ENCODE peak calls at places on chromosomes 12 and 14, in four cellular contexts. One of them, this sample, is unnamed. For H3K4me1, the result is how much of the 10 kb centered on the place peaks cover.

GRCh38 chr14:53187921-53188463 is 34.9 kb upstream of the DDHD1 start:
- DNase-seq in IMR-90: no peak
- DNase-seq in H1: no peak
- DNase-seq in mesendoderm: no peak
- DNase-seq in this sample: no peak

GRCh38 chr14:77053046-77053841 is 24.7 kb upstream of the IRF2BPL start:
- DNase-seq in IMR-90: peak
- DNase-seq in H1: peak
- DNase-seq in mesendoderm: peak
- DNase-seq in this sample: peak

GRCh38 chr12:31749024-31749704 is 20.3 kb upstream of the AMN1 start:
- DNase-seq in IMR-90: peak
- DNase-seq in H1: no peak
- DNase-seq in mesendoderm: peak
- DNase-seq in this sample: peak

GRCh38 chr12:82663893-82664292 is 22.8 kb upstream of the TMTC2 start:
- DNase-seq in IMR-90: no peak
- DNase-seq in H1: no peak
- DNase-seq in mesendoderm: no peak
- DNase-seq in this sample: no peak

GRCh38 chr14:104394606-104394910 is 185.0 kb upstream of the C14orf180 start:
- DNase-seq in IMR-90: no peak
- DNase-seq in H1: no peak
- DNase-seq in mesendoderm: no peak
- DNase-seq in this sample: peak

GRCh38 chr12:3042826-3043225 is 34.4 kb upstream of the TSPAN9 start:
- DNase-seq in IMR-90: no peak
- DNase-seq in H1: no peak
- DNase-seq in mesendoderm: no peak
- DNase-seq in this sample: peak

GRCh38 chr12:100752841-100753240 is 41.7 kb upstream of the ANO4 start:
- DNase-seq in IMR-90: no peak
- DNase-seq in H1: no peak
- DNase-seq in mesendoderm: peak
- DNase-seq in this sample: no peak

GRCh38 chr12:30847259-30847658 is 79.3 kb upstream of the TSPAN11 start:
- DNase-seq in IMR-90: peak
- DNase-seq in H1: no peak
- DNase-seq in mesendoderm: peak
- DNase-seq in this sample: peak

GRCh38 chr14:104135904-104136471 is 2.4 kb upstream of the KIF26A start:
- DNase-seq in IMR-90: no peak
- DNase-seq in H1: peak
- DNase-seq in mesendoderm: no peak
- DNase-seq in this sample: no peak

GRCh38 chr12:75591628-75592027 is 80.2 kb upstream of the KRR1 start:
- DNase-seq in IMR-90: peak
- DNase-seq in H1: no peak
- DNase-seq in mesendoderm: peak
- DNase-seq in this sample: no peak

GRCh38 chr12:48017496-48017895 is 13.2 kb upstream of the COL2A1 start:
- DNase-seq in IMR-90: no peak
- DNase-seq in H1: no peak
- DNase-seq in mesendoderm: no peak
- DNase-seq in this sample: no peak

GRCh38 chr14:69695664-69696527 is 71.0 kb upstream of the SRSF5 start:
- DNase-seq in IMR-90: peak
- DNase-seq in H1: no peak
- DNase-seq in mesendoderm: peak
- DNase-seq in this sample: no peak

GRCh38 chr12:44573723-44574122 is 302.4 kb downstream of the NELL2 start:
- DNase-seq in IMR-90: no peak
- DNase-seq in H1: no peak
- DNase-seq in mesendoderm: no peak
- DNase-seq in this sample: no peak

GRCh38 chr12:44571031-44571550 is 305.0 kb downstream of the NELL2 start:
- DNase-seq in IMR-90: no peak
- DNase-seq in H1: no peak
- DNase-seq in mesendoderm: peak
- DNase-seq in this sample: no peak

DNA sequence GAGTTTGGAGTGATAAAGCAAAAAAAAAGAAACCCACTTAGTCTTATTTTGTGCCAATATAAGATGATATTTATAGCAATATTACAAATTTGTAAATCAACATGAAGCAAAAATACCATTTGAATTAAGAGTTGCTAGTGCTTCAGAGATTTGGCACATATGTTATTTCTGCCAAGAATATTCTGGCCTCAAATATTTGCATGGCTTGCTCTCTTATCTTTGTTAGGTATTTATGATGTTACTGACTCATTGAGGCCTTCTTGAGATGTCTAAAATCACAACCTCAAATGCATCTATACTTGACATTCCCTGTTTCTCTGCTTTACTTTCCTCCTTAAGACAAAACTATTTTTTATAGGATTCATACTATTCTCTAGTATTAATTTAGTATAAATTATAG is 301.5 kb downstream of the NELL2 start:
- DNase-seq in IMR-90: no peak
- DNase-seq in H1: no peak
- DNase-seq in mesendoderm: no peak
- DNase-seq in this sample: no peak
- H2BK5ac ChIP-seq in IMR-90: no peak
- H2BK5ac ChIP-seq in H1: no peak
- H2BK5ac ChIP-seq in mesendoderm: no peak
- H2BK5ac ChIP-seq in this sample: no peak

GRCh38 chr12:88218293-88218692 is 76.2 kb downstream of the TMTC3 start:
- DNase-seq in IMR-90: no peak
- DNase-seq in H1: no peak
- DNase-seq in mesendoderm: no peak
- DNase-seq in this sample: no peak
- H3K56ac ChIP-seq in IMR-90: no peak
- H3K56ac ChIP-seq in H1: no peak
- H3K56ac ChIP-seq in mesendoderm: no peak
- H3K56ac ChIP-seq in this sample: no peak

GRCh38 chr12:102543931-102544485 is 63.6 kb upstream of the IGF1 start:
- DNase-seq in IMR-90: no peak
- DNase-seq in H1: no peak
- DNase-seq in mesendoderm: no peak
- DNase-seq in this sample: no peak

GRCh38 chr12:102543494-102543893 is 63.1 kb upstream of the IGF1 start:
- DNase-seq in IMR-90: peak
- DNase-seq in H1: no peak
- DNase-seq in mesendoderm: peak
- DNase-seq in this sample: no peak

GRCh38 chr12:102540856-102541385 is 60.6 kb upstream of the IGF1 start:
- DNase-seq in IMR-90: no peak
- DNase-seq in H1: no peak
- DNase-seq in mesendoderm: no peak
- DNase-seq in this sample: no peak

GRCh38 chr12:102542816-102543448 is 62.6 kb upstream of the IGF1 start:
- DNase-seq in IMR-90: peak
- DNase-seq in H1: no peak
- DNase-seq in mesendoderm: no peak
- DNase-seq in this sample: no peak

GRCh38 chr12:102539651-102540553 is 59.5 kb upstream of the IGF1 start:
- DNase-seq in IMR-90: peak
- DNase-seq in H1: no peak
- DNase-seq in mesendoderm: peak
- DNase-seq in this sample: no peak
- H3K4me1 ChIP-seq in IMR-90: under half
- H3K4me1 ChIP-seq in H1: under half
- H3K4me1 ChIP-seq in mesendoderm: under half
- H3K4me1 ChIP-seq in this sample: under half

DNA sequence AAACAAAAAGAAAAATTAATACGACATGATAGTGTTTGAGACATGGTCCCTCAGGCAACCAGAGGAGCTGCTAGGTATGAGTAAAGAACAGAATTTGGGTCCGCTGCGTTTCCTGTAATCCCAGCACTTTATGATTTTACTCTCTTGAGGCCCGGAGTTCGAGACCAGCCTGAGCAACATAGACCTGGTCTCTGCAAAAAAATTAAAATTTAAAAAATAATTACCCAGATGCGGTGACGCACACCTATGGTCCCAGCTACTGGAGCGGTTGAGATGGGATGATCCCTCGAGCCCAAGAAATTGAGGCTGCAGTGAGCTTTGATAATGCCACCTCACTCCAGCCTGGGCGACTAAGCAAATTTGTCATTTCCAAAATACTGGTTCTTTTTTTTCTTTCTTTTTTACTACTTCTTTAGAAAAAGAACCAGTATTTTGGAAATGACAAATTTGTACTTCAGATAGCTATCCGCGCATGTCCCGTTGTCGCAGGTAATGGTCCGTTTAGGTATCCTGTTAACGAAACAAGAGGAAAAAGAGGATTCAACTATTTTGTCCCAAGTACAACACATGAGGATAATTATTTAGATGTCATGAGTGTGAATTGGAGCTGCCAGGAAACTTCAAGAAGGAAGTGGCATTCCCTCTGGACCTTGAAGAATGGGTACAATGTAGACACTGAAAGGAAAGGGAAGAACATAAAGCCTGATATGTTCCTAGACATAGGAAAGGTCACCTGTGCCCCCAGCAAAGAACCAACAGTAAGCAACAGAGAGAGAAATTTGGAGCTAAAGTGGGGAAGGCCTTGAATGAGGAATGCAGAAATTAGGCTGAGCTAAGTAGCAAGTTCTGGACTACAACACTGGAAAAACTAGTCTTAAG is 1.2 kb upstream of the HECTD1 start:
- DNase-seq in IMR-90: no peak
- DNase-seq in H1: no peak
- DNase-seq in mesendoderm: no peak
- DNase-seq in this sample: no peak
- H2BK5ac ChIP-seq in IMR-90: peak
- H2BK5ac ChIP-seq in H1: peak
- H2BK5ac ChIP-seq in mesendoderm: no peak
- H2BK5ac ChIP-seq in this sample: no peak